ENCODE peak calls at places on chromosomes 13 and 19, in nine cellular contexts. V, U, D, Z, H, P, B, A and F are unnamed samples.

GRCh38 chr19:28687296-28687695 is 525.7 kb downstream of the UQCRFS1 start:
- DNase-seq in V (no peak), U (no peak), D (no peak), Z (no peak), H (no peak), P (no peak), B (no peak), A (no peak), F (no peak)

GRCh38 chr13:43937839-43938238 is 58.1 kb downstream of the LACC1 start:
- DNase-seq in V (no peak), U (no peak), D (no peak), Z (no peak), H (no peak), P (no peak), B (no peak), A (no peak), F (no peak)

GRCh38 chr19:40366697-40367561 is 18.4 kb downstream of the PLD3 start:
- DNase-seq in V (no peak), U (no peak), D (no peak), Z (no peak), H (no peak), P (peak), B (no peak), A (peak), F (no peak)

GRCh38 chr13:92657565-92657964 is 569.0 kb upstream of the GPC6 start:
- DNase-seq in V (no peak), U (no peak), D (no peak), Z (no peak), H (no peak), P (peak), B (no peak), A (peak), F (no peak)

GRCh38 chr13:39370554-39370953 is 232.4 kb downstream of the LHFPL6 start:
- DNase-seq in V (no peak), U (no peak), D (peak), Z (peak), H (peak), P (peak), B (peak), A (no peak), F (peak)

GRCh38 chr19:5339950-5340636 is 519 bp downstream of the PTPRS start:
- DNase-seq in V (no peak), U (no peak), D (peak), Z (no peak), H (no peak), P (no peak), B (peak), A (peak), F (peak)

GRCh38 chr19:33064778-33065550 is at the start of gene RHPN2:
- DNase-seq in V (peak), U (no peak), D (peak), Z (peak), H (peak), P (peak), B (peak), A (peak), F (peak)

GRCh38 chr13:28138756-28139470 is 568 bp downstream of the PAN3 start:
- DNase-seq in V (peak), U (peak), D (peak), Z (peak), H (peak), P (peak), B (peak), A (peak), F (peak)

GRCh38 chr13:38053896-38054295 is 184.3 kb upstream of the TRPC4 start:
- DNase-seq in V (no peak), U (no peak), D (peak), Z (no peak), H (no peak), P (no peak), B (no peak), A (no peak), F (no peak)

GRCh38 chr19:674282-675151 is 1.7 kb upstream of the FSTL3 start:
- DNase-seq in V (peak), U (no peak), D (no peak), Z (peak), H (peak), P (no peak), B (no peak), A (no peak), F (peak)

GRCh38 chr19:19637186-19637522 is 6.3 kb downstream of the GMIP start:
- DNase-seq in V (no peak), U (no peak), D (no peak), Z (no peak), H (no peak), P (no peak), B (no peak), A (no peak), F (no peak)

GRCh38 chr19:37963190-37963947 is 56.4 kb downstream of the SIPA1L3 start:
- DNase-seq in V (no peak), U (no peak), D (no peak), Z (no peak), H (no peak), P (peak), B (no peak), A (peak), F (no peak)

GRCh38 chr19:5891938-5892771 is 11.4 kb downstream of the NDUFA11 start:
- DNase-seq in V (no peak), U (no peak), D (no peak), Z (no peak), H (no peak), P (peak), B (peak), A (peak), F (no peak)

GRCh38 chr19:18292810-18293641 is 11.6 kb upstream of the JUND start:
- DNase-seq in V (peak), U (peak), D (no peak), Z (peak), H (peak), P (peak), B (peak), A (peak), F (peak)

GRCh38 chr19:7596191-7596937 is 701 bp downstream of the CAMSAP3 start:
- DNase-seq in V (no peak), U (no peak), D (no peak), Z (no peak), H (no peak), P (no peak), B (no peak), A (no peak), F (no peak)

GRCh38 chr19:49425922-49426592 is 869 bp downstream of the GFY start:
- DNase-seq in V (no peak), U (no peak), D (no peak), Z (no peak), H (no peak), P (no peak), B (no peak), A (no peak), F (peak)

GRCh38 chr13:21061077-21061945 is at the start of gene LATS2:
- DNase-seq in V (peak), U (peak), D (peak), Z (peak), H (peak), P (peak), B (peak), A (peak), F (peak)

GRCh38 chr19:17579523-17580244 is 24.2 kb downstream of the COLGALT1 start:
- DNase-seq in V (peak), U (no peak), D (peak), Z (peak), H (peak), P (peak), B (peak), A (peak), F (peak)

GRCh38 chr19:46992699-46993535 is 26.7 kb upstream of the NPAS1 start:
- DNase-seq in V (no peak), U (no peak), D (no peak), Z (no peak), H (peak), P (no peak), B (no peak), A (no peak), F (peak)

GRCh38 chr19:58474291-58474996 is 1.7 kb upstream of the ZNF446 start:
- DNase-seq in V (no peak), U (no peak), D (no peak), Z (no peak), H (no peak), P (peak), B (peak), A (peak), F (no peak)

GRCh38 chr19:49453013-49453756 is at the start of gene ALDH16A1:
- DNase-seq in V (peak), U (peak), D (peak), Z (peak), H (peak), P (peak), B (peak), A (peak), F (peak)

GRCh38 chr19:53131085-53131484 is 1.6 kb downstream of the ZNF415 start:
- DNase-seq in V (no peak), U (no peak), D (no peak), Z (no peak), H (no peak), P (peak), B (no peak), A (no peak), F (no peak)

GRCh38 chr13:99119686-99120085 is 81.0 kb upstream of the UBAC2 start:
- DNase-seq in V (peak), U (no peak), D (no peak), Z (no peak), H (no peak), P (no peak), B (no peak), A (no peak), F (no peak)

GRCh38 chr13:59356607-59357006 is 807.1 kb downstream of the DIAPH3 start:
- DNase-seq in V (peak), U (no peak), D (no peak), Z (peak), H (peak), P (peak), B (peak), A (peak), F (peak)

GRCh38 chr19:52007436-52007804 is 591 bp downstream of the ZNF615 start:
- DNase-seq in V (no peak), U (no peak), D (no peak), Z (no peak), H (no peak), P (peak), B (no peak), A (peak), F (no peak)

GRCh38 chr13:110957931-110958330 is 43.1 kb upstream of the ANKRD10 start:
- DNase-seq in V (no peak), U (no peak), D (no peak), Z (no peak), H (no peak), P (no peak), B (no peak), A (no peak), F (no peak)

GRCh38 chr19:444677-445210 is 16.1 kb downstream of the SHC2 start:
- DNase-seq in V (no peak), U (no peak), D (no peak), Z (no peak), H (no peak), P (no peak), B (no peak), A (no peak), F (no peak)

GRCh38 chr13:39037880-39038568 is at the start of the genes NHLRC3 and PROSER1:
- DNase-seq in V (peak), U (peak), D (peak), Z (peak), H (peak), P (peak), B (peak), A (peak), F (peak)

GRCh38 chr19:47658431-47659383 is 49.8 kb downstream of the BICRA start:
- DNase-seq in V (no peak), U (no peak), D (no peak), Z (no peak), H (no peak), P (peak), B (no peak), A (peak), F (peak)

GRCh38 chr13:52921194-52921593 is 72.8 kb upstream of the PCDH8 start:
- DNase-seq in V (peak), U (no peak), D (no peak), Z (no peak), H (no peak), P (no peak), B (no peak), A (no peak), F (no peak)

GRCh38 chr19:56900573-56901097 is 60.1 kb upstream of the PEG3 start:
- DNase-seq in V (no peak), U (no peak), D (no peak), Z (no peak), H (no peak), P (no peak), B (no peak), A (peak), F (no peak)

GRCh38 chr13:51287758-51288157 is 51.7 kb upstream of the SERPINE3 start:
- DNase-seq in V (no peak), U (no peak), D (no peak), Z (no peak), H (no peak), P (no peak), B (no peak), A (no peak), F (no peak)
- H3K4me3 ChIP-seq in V (no peak), U (no peak), D (no peak), Z (no peak), H (no peak), P (no peak), B (no peak), A (no peak), F (no peak)

DNA sequence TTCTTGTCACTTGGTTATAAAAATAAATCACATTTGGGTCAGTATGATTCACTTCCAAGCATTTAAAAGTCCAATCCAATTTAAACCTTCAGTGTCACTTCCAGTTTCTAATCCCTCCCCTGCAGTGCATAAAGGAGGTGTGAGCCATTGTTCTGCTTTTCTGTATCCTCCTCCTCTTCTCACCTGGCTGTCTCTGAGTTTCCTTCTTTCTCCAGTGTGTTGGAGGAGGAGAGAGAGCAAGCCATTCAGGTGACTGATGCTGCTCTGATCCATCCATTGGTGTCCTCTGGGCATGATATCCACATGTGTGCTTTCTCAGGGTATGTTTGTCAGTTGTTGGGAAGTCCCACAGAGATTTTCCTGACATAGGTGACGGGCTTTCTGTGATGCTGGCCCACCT is 1.2 kb downstream of the NUDT15 start:
- DNase-seq in V (peak), U (no peak), D (peak), Z (no peak), H (no peak), P (no peak), B (no peak), A (no peak), F (no peak)
- H3K4me3 ChIP-seq in V (peak), U (no peak), D (peak), Z (no peak), H (peak), P (peak), B (peak), A (no peak), F (no peak)

DNA sequence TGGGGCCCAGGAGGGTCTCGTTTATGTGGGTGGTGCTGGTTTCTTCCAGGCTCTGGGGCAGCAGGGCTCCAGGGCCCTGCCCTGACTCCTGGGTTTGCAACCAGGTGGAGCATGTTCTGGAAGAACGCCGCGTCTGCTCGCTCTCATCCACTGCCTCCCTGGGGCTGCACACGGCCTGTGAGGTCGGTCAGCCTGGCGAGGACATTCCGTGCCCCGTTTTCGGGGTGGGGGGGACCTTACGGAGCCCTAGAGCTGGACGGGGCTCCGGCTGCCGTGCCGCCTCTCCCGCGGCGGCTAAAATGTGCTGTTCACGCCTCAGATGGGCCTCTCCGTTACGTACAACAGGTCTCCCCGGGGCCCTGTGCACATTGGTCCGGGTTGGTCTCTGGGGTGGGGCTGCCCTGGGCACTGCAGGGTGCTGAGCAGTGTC is 3.3 kb downstream of the GNA11 start:
- DNase-seq in V (no peak), U (no peak), D (no peak), Z (no peak), H (no peak), P (no peak), B (no peak), A (no peak), F (no peak)
- H3K4me3 ChIP-seq in V (no peak), U (peak), D (no peak), Z (peak), H (peak), P (no peak), B (no peak), A (no peak), F (peak)

GRCh38 chr13:94327318-94327717 is 152.2 kb downstream of the DCT start:
- DNase-seq in V (peak), U (no peak), D (no peak), Z (no peak), H (no peak), P (peak), B (no peak), A (no peak), F (no peak)
- H3K4me3 ChIP-seq in V (no peak), U (no peak), D (no peak), Z (no peak), H (no peak), P (no peak), B (no peak), A (no peak), F (no peak)